ENCODE peak calls at places on chromosomes 5 and 9, in four cellular contexts. One of them, this sample, is unnamed.

GRCh38 chr5:42992035-42992570 is 48.0 kb downstream of the ANXA2R start:
- DNase-seq in heart right ventricle: peak; percentile 82
- DNase-seq in stomach: peak; percentile 68
- DNase-seq in fibroblast of pulmonary artery: peak; percentile 95
- DNase-seq in this sample: peak; percentile 40

GRCh38 chr9:137676998-137677397 is 58.2 kb downstream of the EHMT1 start:
- DNase-seq in heart right ventricle: no peak
- DNase-seq in stomach: no peak
- DNase-seq in fibroblast of pulmonary artery: no peak
- DNase-seq in this sample: no peak

GRCh38 chr9:98943682-98944129 is at the start of gene COL15A1:
- DNase-seq in heart right ventricle: peak; percentile 40
- DNase-seq in stomach: no peak
- DNase-seq in fibroblast of pulmonary artery: no peak
- DNase-seq in this sample: no peak

GRCh38 chr5:75242067-75242466 is 5.4 kb upstream of the ANKRD31 start:
- DNase-seq in heart right ventricle: no peak
- DNase-seq in stomach: no peak
- DNase-seq in fibroblast of pulmonary artery: no peak
- DNase-seq in this sample: no peak

GRCh38 chr9:120593955-120594277 is 13.9 kb upstream of the CDK5RAP2 start:
- DNase-seq in heart right ventricle: no peak
- DNase-seq in stomach: no peak
- DNase-seq in fibroblast of pulmonary artery: no peak
- DNase-seq in this sample: no peak

GRCh38 chr5:1411099-1411498 is 34.1 kb downstream of the SLC6A3 start:
- DNase-seq in heart right ventricle: no peak
- DNase-seq in stomach: no peak
- DNase-seq in fibroblast of pulmonary artery: no peak
- DNase-seq in this sample: no peak

GRCh38 chr5:159330131-159330530 is at the start of gene IL12B:
- DNase-seq in heart right ventricle: no peak
- DNase-seq in stomach: no peak
- DNase-seq in fibroblast of pulmonary artery: peak; percentile 16
- DNase-seq in this sample: peak; percentile 19

GRCh38 chr5:98957307-98957706 is 28.5 kb upstream of the CHD1 start:
- DNase-seq in heart right ventricle: no peak
- DNase-seq in stomach: no peak
- DNase-seq in fibroblast of pulmonary artery: no peak
- DNase-seq in this sample: no peak

GRCh38 chr9:33351547-33351946 is 50.8 kb downstream of the AQP7 start:
- DNase-seq in heart right ventricle: no peak
- DNase-seq in stomach: no peak
- DNase-seq in fibroblast of pulmonary artery: no peak
- DNase-seq in this sample: no peak

GRCh38 chr5:52864376-52864775 is 76.7 kb downstream of the ITGA1 start:
- DNase-seq in heart right ventricle: no peak
- DNase-seq in stomach: no peak
- DNase-seq in fibroblast of pulmonary artery: peak; percentile 75
- DNase-seq in this sample: peak; percentile 72

GRCh38 chr9:16575878-16576245 is 294.6 kb downstream of the BNC2 start:
- DNase-seq in heart right ventricle: no peak
- DNase-seq in stomach: no peak
- DNase-seq in fibroblast of pulmonary artery: peak; percentile 31
- DNase-seq in this sample: no peak

GRCh38 chr9:20394928-20395327 is 227.4 kb downstream of the MLLT3 start:
- DNase-seq in heart right ventricle: no peak
- DNase-seq in stomach: no peak
- DNase-seq in fibroblast of pulmonary artery: no peak
- DNase-seq in this sample: no peak

GRCh38 chr9:76441551-76442322 is 17.2 kb upstream of the GCNT1 start:
- DNase-seq in heart right ventricle: no peak
- DNase-seq in stomach: no peak
- DNase-seq in fibroblast of pulmonary artery: peak; percentile 38
- DNase-seq in this sample: peak; percentile 91

GRCh38 chr5:110925398-110925797 is 146.1 kb upstream of the TSLP start:
- DNase-seq in heart right ventricle: no peak
- DNase-seq in stomach: no peak
- DNase-seq in fibroblast of pulmonary artery: peak; percentile 85
- DNase-seq in this sample: no peak

GRCh38 chr5:180119886-180120220 is 48.3 kb upstream of the RNF130 start:
- DNase-seq in heart right ventricle: no peak
- DNase-seq in stomach: no peak
- DNase-seq in fibroblast of pulmonary artery: no peak
- DNase-seq in this sample: no peak

GRCh38 chr5:172683696-172684464 is 42.8 kb downstream of the NEURL1B start:
- DNase-seq in heart right ventricle: no peak
- DNase-seq in stomach: no peak
- DNase-seq in fibroblast of pulmonary artery: no peak
- DNase-seq in this sample: no peak

DNA sequence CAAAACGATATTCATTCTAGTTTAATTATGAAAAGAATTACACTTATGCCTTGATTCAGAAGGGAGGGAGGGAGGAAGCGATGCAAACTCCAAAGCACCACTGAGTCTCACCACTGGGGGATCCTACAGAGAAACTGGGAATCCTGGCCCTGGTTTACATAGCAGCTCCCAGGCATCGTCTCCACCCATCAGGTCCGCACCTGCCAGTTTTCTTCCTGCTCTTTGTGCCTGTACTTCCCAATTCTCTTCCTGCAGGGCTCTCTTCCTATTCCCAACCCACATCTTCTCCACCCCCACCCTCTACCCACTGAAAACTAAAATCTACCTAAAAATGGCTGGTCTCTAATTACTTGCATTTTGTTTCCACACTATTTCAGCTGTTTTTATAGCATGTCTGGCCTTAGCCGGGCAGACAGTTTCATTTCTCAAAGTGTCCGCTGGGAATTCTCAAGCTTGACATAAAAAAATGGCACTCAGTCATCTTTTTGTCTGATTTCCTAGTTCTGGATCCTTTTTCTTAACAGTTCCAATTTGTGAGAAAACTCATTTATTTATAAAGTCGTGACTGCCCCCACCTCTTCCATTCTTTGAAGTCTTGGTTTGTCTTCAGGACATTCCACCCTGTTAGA is 1.6 kb upstream of the TNIP1 start:
- DNase-seq in heart right ventricle: no peak
- DNase-seq in stomach: no peak
- DNase-seq in fibroblast of pulmonary artery: no peak
- DNase-seq in this sample: no peak
- TF ChIP-seq CTCF in heart right ventricle: peak; percentile 12
- TF ChIP-seq CTCF in stomach: peak; percentile 8
- TF ChIP-seq CTCF in fibroblast of pulmonary artery: peak; percentile 39
- TF ChIP-seq CTCF in this sample: peak; percentile 55

DNA sequence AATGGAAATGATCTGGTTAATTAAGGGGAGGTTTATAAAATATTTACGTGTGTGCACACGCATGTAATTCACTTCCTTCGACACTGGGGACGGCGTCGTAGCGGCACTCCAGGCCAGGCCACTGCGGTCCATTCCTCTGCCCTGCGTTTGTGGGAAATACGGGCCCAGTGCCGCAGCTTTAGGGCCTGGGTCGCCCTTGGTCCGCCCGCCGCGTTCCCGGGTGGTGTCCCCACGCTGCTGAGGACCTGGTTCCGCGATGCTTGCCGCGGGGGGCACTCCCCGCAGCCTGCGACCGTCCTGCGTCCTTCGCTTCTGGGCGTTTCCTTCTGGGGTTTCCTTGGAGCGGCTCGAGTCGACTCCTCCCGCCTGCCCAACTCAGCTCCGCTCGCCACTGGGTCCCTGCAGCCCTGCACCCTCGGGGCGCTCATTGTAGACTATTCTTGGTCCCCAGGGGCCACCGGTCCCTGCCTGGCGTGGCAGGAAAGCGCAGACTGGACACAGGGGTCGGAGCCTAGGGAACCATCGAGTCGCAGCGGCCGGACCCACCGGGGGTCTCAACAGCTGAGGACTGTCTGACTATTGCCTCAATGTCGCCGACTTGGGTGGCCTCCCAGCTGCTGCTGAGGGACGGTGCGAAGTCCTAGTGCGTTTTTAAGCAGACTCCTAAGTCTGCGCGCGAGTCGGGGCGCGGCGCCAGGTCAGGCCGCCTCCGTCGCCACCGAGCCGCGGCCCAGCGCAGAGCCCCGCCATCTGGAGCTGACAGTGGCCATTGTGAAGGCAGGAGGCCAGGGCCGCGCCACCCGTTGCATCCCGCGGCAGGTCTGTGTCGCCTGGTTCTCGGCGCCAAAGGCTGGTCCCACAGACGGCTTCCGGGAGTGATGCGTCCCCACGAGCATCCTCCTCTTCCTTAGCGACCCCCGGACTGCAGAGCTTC is 4.4 kb upstream of the IRX1 start:
- DNase-seq in heart right ventricle: no peak
- DNase-seq in stomach: no peak
- DNase-seq in fibroblast of pulmonary artery: no peak
- DNase-seq in this sample: no peak
- TF ChIP-seq CTCF in heart right ventricle: no peak
- TF ChIP-seq CTCF in stomach: no peak
- TF ChIP-seq CTCF in fibroblast of pulmonary artery: no peak
- TF ChIP-seq CTCF in this sample: no peak

GRCh38 chr9:130104413-130105193 is 50.9 kb downstream of the GPR107 start:
- DNase-seq in heart right ventricle: no peak
- DNase-seq in stomach: no peak
- DNase-seq in fibroblast of pulmonary artery: no peak
- DNase-seq in this sample: no peak
- TF ChIP-seq CTCF in heart right ventricle: no peak
- TF ChIP-seq CTCF in stomach: no peak
- TF ChIP-seq CTCF in fibroblast of pulmonary artery: no peak
- TF ChIP-seq CTCF in this sample: no peak

DNA sequence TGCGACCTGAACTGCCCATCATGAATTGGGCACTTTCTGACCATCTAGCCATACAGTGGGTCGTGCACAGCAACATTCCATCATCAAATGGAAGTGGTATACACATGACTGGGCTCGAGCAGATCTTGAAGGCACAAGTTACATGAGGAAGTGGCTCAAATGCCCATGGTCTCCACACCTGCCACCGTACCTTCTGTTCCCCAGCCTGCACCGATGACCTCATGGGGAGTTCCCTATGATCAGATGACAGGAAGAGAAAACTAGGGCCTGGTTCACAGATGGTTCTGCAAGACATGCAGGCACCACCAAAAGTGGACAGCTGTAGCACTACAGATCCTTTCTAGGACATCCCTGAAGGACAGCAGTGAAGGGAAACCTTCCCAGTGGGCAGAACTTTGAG is 21.8 kb downstream of the MTMR12 start:
- DNase-seq in heart right ventricle: no peak
- DNase-seq in stomach: no peak
- DNase-seq in fibroblast of pulmonary artery: no peak
- DNase-seq in this sample: no peak
- TF ChIP-seq CTCF in heart right ventricle: no peak
- TF ChIP-seq CTCF in stomach: no peak
- TF ChIP-seq CTCF in fibroblast of pulmonary artery: no peak
- TF ChIP-seq CTCF in this sample: no peak

GRCh38 chr5:130555429-130555828 is 609.6 kb downstream of the HINT1 start:
- DNase-seq in heart right ventricle: no peak
- DNase-seq in stomach: no peak
- DNase-seq in fibroblast of pulmonary artery: no peak
- DNase-seq in this sample: no peak
- TF ChIP-seq CTCF in heart right ventricle: no peak
- TF ChIP-seq CTCF in stomach: no peak
- TF ChIP-seq CTCF in fibroblast of pulmonary artery: no peak
- TF ChIP-seq CTCF in this sample: no peak

GRCh38 chr9:106864533-106865143 is 1.7 kb downstream of the ZNF462 start:
- DNase-seq in heart right ventricle: no peak
- DNase-seq in stomach: no peak
- DNase-seq in fibroblast of pulmonary artery: peak; percentile 57
- DNase-seq in this sample: peak; percentile 34

GRCh38 chr9:106860731-106861584 is 2.0 kb upstream of the ZNF462 start:
- DNase-seq in heart right ventricle: peak; percentile 35
- DNase-seq in stomach: no peak
- DNase-seq in fibroblast of pulmonary artery: peak; percentile 36
- DNase-seq in this sample: no peak

GRCh38 chr9:106862115-106862945 is 636 bp upstream of the ZNF462 start:
- DNase-seq in heart right ventricle: peak; percentile 30
- DNase-seq in stomach: no peak
- DNase-seq in fibroblast of pulmonary artery: peak; percentile 56
- DNase-seq in this sample: peak; percentile 22

GRCh38 chr9:106861585-106862114 is 1.3 kb upstream of the ZNF462 start:
- DNase-seq in heart right ventricle: no peak
- DNase-seq in stomach: no peak
- DNase-seq in fibroblast of pulmonary artery: no peak
- DNase-seq in this sample: no peak

DNA sequence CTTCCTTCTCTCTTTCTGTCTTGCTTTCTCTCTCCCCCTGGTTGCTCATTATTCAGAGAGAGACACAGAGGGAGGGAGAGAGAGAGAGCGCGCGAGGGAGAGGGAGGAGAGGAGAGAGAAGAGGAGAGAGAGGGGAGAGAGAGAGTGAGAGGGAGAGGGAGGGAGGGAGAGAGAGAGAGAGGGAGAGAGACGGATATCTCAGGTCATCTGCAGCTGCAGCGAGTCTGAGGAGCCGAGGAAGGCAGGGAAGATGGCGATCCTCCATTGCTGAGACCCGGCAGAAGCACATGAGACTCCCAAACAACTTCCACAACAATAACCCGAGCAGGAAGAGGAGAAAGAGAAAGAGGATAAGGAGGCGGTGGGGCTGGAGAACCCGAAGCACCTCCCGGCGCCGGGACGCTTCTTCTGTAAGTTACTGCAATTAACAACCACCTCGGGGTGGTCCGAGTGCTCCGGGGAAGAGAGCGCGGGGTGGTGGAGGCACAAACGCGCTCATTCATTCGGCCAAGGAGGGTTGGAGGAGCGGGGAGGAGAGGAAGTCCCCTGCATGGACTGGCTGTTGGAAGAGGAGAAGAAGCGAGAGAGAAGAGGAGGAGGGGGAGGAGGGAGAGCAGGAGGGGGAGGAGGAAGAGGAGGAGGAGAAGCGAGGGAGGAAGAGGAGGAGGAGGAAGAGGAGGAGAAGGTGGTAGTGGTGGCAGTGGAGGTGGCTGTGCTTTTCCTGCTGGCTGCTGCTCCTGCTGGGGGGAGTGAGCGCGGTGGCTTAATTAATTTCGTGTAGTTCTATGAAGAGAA is at the start of gene ZNF462:
- DNase-seq in heart right ventricle: peak; percentile 30
- DNase-seq in stomach: no peak
- DNase-seq in fibroblast of pulmonary artery: peak; percentile 70
- DNase-seq in this sample: peak; percentile 70
- TF ChIP-seq CTCF in heart right ventricle: no peak
- TF ChIP-seq CTCF in stomach: no peak
- TF ChIP-seq CTCF in fibroblast of pulmonary artery: no peak
- TF ChIP-seq CTCF in this sample: no peak

This sample was measured in HFFc6.